ENCODE peak calls at places on chromosomes 4 and X, in four cellular contexts. P is AG04449, G is breast epithelium, S is pancreas. F is an unnamed sample.

GRCh38 chr4:77193511-77194236 is 36.7 kb downstream of the CCNG2 start:
- DNase-seq in P (no peak), G (peak; percentile 27), S (no peak), F (peak; percentile 90)

GRCh38 chrX:38052096-38052495 is 45.7 kb downstream of the SYTL5 start:
- DNase-seq in G (no peak), S (no peak), P (peak; percentile 44), F (no peak)

GRCh38 chr4:40197879-40198689 is 1.3 kb downstream of the RHOH start:
- DNase-seq in S (no peak), G (no peak), P (no peak), F (no peak)

GRCh38 chr4:11470709-11471441 is 42.2 kb upstream of the HS3ST1 start:
- DNase-seq in S (no peak), P (no peak), G (peak; percentile 47), F (no peak)

GRCh38 chr4:14196141-14196540 is 568.6 kb upstream of the BOD1L1 start:
- DNase-seq in P (no peak), S (peak; percentile 69), G (no peak), F (no peak)

GRCh38 chrX:64093761-64094160 is 111.7 kb downstream of the AMER1 start:
- DNase-seq in G (no peak), P (no peak), S (no peak), F (no peak)

GRCh38 chr4:168593399-168593798 is 96.5 kb downstream of the PALLD start:
- DNase-seq in G (no peak), S (no peak), P (no peak), F (no peak)

GRCh38 chr4:83075696-83076095 is 38.8 kb downstream of the PLAC8 start:
- DNase-seq in G (no peak), S (no peak), P (no peak), F (no peak)

GRCh38 chrX:9644335-9644734 is 121.3 kb downstream of the GPR143 start:
- DNase-seq in S (no peak), G (no peak), P (no peak), F (no peak)

GRCh38 chr4:105145059-105145912 is 1.4 kb upstream of the TET2 start:
- DNase-seq in G (no peak), P (no peak), S (no peak), F (no peak)

GRCh38 chr4:124044330-124044729 is 647.7 kb downstream of the SPRY1 start:
- DNase-seq in S (no peak), G (no peak), P (no peak), F (no peak)

DNA sequence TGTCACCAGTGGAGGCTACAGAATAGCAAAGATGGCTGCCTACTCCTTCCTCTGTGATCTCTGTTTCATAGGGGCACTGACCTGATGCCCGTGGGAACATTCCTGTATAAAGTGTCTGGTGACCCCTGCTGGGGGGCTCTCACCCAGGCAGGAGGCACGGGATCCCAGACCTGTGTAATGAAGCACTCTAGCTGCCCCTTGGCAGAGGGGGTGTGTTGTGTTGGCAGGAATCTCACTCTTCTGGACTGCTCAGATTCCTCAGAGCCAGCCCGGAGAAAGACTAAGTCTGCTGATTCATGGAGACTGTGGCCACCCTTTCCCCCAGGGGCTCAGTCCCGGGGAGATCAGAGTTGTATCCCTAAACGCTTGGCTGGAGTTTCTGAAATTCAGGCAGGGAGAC is 648.3 kb downstream of the SPRY1 start:
- DNase-seq in P (no peak), S (no peak), G (no peak), F (no peak)
- TF ChIP-seq CTCF in P (no peak), S (no peak), G (no peak), F (no peak)

GRCh38 chrX:40871385-40872082 is 136.2 kb upstream of the MED14 start:
- DNase-seq in P (no peak), S (no peak), G (no peak), F (no peak)
- TF ChIP-seq CTCF in P (no peak), S (no peak), G (no peak), F (no peak)

GRCh38 chr4:186948361-186949291 is 225.0 kb upstream of the FAT1 start:
- DNase-seq in S (no peak), P (no peak), G (no peak), F (no peak)
- TF ChIP-seq CTCF in S (no peak), P (peak; percentile 66), G (no peak), F (no peak)

DNA sequence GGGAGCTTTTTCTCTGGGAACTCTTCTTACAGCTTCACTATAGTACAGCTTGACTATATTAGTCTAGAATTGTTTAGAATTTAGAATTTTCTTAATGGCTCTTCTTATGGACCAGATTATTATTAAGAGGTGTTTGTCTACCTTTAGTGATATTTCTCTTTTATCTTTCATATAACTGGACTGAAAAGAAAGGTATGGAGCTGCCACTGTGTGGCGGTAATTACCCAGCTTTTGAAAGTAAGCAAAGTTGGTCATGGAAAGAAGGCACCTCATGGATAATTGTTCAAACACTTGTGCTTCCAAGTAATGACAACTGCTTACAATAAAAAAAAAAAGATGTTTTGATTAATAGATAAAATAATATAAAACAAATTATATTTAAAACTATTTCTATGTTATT is 1112.5 kb downstream of the TECRL start:
- DNase-seq in P (no peak), S (no peak), G (no peak), F (no peak)
- TF ChIP-seq CTCF in P (no peak), S (no peak), G (no peak), F (no peak)

GRCh38 chrX:51802917-51803688 is 59.9 kb downstream of the GSPT2 start:
- DNase-seq in G (no peak), P (no peak), S (no peak), F (no peak)
- TF ChIP-seq CTCF in G (no peak), P (peak; percentile 19), S (no peak), F (no peak)

DNA sequence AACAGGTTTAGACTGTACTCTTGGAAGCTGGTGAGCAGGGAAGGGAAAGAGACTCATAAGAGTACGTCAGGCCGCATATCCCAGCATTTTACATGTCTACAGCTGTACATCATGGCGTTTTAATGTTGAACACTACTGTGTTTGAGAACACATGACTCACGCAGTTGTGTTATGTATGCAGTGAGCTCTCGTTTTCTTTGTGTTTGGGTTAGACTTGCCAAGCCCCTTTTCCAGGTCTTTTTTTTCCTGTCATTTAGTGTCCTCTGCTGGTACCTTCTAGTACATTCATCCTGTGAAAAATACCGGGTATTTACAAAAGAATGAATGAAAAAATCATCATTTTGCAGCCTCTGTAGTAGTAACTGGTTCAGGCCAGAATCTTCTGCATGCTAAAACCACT is 35.3 kb downstream of the SMS start:
- DNase-seq in P (no peak), S (no peak), G (no peak), F (no peak)
- TF ChIP-seq CTCF in P (peak; percentile 1), S (no peak), G (peak; percentile 15), F (no peak)

GRCh38 chrX:49164589-49165360 is 2.2 kb downstream of the MAGIX start:
- DNase-seq in S (no peak), P (no peak), G (no peak), F (no peak)

GRCh38 chrX:49167740-49168108 is 4.0 kb upstream of the PLP2 start:
- DNase-seq in P (no peak), S (no peak), G (no peak), F (no peak)

GRCh38 chrX:49166914-49167739 is 4.6 kb downstream of the MAGIX start:
- DNase-seq in G (peak; percentile 72), S (peak; percentile 65), P (no peak), F (peak; percentile 94)

GRCh38 chrX:49163555-49164419 is 1.2 kb downstream of the MAGIX start:
- DNase-seq in S (peak; percentile 92), P (no peak), G (peak; percentile 82), F (peak; percentile 97)

DNA sequence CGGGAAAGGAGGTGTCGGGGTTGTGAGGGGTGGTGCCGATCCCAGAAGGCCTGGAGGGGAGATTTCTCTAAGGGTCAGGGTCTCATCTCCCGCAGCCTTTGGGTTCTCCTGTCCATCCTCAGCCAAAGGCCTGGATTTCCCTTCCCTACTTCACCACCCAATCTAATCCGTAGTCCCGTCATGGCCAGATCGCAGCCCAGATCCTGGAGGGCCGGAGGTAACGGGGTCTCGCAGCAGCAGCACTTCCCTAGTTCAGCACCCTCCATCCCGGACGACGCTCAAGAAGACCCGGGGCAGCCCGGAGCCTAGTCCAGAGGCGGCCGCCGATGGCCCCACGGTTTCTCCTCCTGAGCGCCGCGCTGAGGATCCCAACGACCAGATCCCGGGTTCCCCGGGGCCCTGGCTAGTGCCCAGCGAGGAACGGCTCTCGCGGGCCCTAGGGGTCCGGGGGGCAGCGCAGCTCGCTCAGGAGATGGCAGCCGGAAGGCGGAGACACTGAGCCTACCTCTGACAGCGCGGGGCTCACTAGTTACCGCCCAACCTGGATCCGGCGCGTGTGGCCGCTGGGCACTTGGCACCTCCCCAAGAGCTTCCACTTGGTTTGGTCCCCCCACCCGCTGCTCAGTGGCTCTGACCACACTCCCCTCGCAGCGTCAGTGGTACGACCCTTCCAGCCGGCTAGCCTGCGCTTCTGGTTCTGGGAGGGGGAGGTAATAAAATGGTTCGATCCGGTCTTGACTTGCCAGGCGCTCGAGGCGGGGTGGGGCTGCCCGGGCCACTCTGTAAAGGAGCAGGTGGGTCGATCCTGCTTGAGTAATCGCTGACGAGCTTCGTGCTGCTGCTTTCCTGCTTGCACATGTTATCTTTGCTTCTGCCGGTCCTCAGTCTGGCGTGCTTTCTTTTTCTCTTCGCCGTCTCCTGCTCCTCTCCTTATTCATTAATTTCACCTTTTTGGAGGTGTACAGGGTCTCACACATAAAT is 3.6 kb downstream of the MAGIX start:
- DNase-seq in G (peak; percentile 83), P (no peak), S (peak; percentile 71), F (peak; percentile 95)
- TF ChIP-seq CTCF in G (peak; percentile 29), P (no peak), S (no peak), F (no peak)

DNA sequence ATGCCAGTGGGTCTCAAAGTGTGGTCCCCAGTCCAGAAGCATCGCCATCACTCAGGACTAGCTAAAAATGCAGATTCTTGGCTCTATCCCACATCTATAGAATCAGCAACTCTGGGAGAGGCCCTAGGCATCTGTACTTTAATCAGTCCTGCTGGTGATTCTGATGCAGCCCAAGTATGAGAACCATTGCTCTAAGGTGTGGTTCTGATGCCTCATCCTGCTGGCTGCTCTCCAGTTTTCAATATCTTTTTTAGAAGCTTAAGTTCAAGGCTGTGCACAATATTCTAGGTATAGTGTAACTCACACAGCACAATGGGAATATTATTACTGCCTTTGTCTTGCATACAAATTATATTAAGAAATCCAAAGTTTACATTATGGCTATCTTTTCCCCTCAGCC is 108.9 kb downstream of the PHEX start:
- DNase-seq in S (no peak), P (no peak), G (no peak), F (no peak)
- TF ChIP-seq CTCF in S (no peak), P (no peak), G (no peak), F (no peak)

GRCh38 chrX:102155806-102156179 is at the start of gene BEX5:
- DNase-seq in G (peak; percentile 63), P (no peak), S (peak; percentile 76), F (peak; percentile 27)

GRCh38 chrX:102154900-102155805 is 624 bp downstream of the BEX5 start:
- DNase-seq in P (no peak), S (peak; percentile 61), G (no peak), F (peak; percentile 86)

GRCh38 chrX:102154218-102154860 is 1.4 kb downstream of the BEX5 start:
- DNase-seq in S (no peak), G (no peak), P (no peak), F (no peak)
- TF ChIP-seq CTCF in S (no peak), G (no peak), P (no peak), F (no peak)

F was measured in lower leg skin.